ENCODE peak calls at places on chromosomes 4 and X, in eight cellular contexts. S is activated CD4-positive, CD25-positive, alpha-beta regulatory T cell; U is AG10803; T is retina; K is Calu3; C is HFF-Myc; R is activated CD8-positive, alpha-beta memory T cell treated with anti-CD3 and anti-CD28 coated beads, Interleukin-2, amount 10 ng/mL, durations not matched to agents 7 days and 5 days; M is iris pigment epithelial cell. E is an unnamed sample.

GRCh38 chr4:86184216-86184915 is 175.5 kb downstream of the MAPK10 start:
- DNase-seq in M (peak), C (no peak), T (no peak), S (no peak), K (no peak), U (peak), R (no peak), E (no peak)

GRCh38 chr4:4195354-4195753 is 31.4 kb downstream of the OTOP1 start:
- DNase-seq in M (no peak), R (no peak), C (no peak), U (no peak), T (no peak), S (no peak), K (no peak), E (no peak)

GRCh38 chrX:55742649-55743048 is 25.1 kb downstream of the RRAGB start:
- DNase-seq in U (no peak), M (no peak), T (no peak), C (no peak), K (no peak), R (no peak), S (no peak), E (no peak)

GRCh38 chr4:123816462-123816861 is 419.9 kb downstream of the SPRY1 start:
- DNase-seq in T (no peak), U (peak), R (no peak), M (no peak), K (no peak), S (no peak), C (peak), E (no peak)

GRCh38 chrX:118976599-118977340 is 2.4 kb downstream of the LONRF3 start:
- DNase-seq in U (no peak), K (peak), M (no peak), C (no peak), R (peak), T (peak), S (peak), E (no peak)

GRCh38 chrX:129980540-129981206 is 1.8 kb upstream of the BCORL1 start:
- DNase-seq in T (peak), C (no peak), K (peak), M (no peak), R (peak), S (no peak), U (no peak), E (peak)

GRCh38 chr4:126271266-126271665 is 956.5 kb downstream of the FAT4 start:
- DNase-seq in M (peak), U (peak), T (no peak), C (no peak), R (no peak), S (no peak), K (no peak), E (no peak)

GRCh38 chr4:20386906-20387305 is 135.2 kb downstream of the SLIT2 start:
- DNase-seq in U (no peak), S (no peak), R (no peak), K (no peak), C (no peak), M (no peak), T (no peak), E (no peak)

GRCh38 chrX:132842839-132843238 is 115.6 kb downstream of the HS6ST2 start:
- DNase-seq in U (no peak), R (no peak), K (no peak), M (no peak), S (no peak), T (no peak), C (no peak), E (no peak)

GRCh38 chr4:145867416-145867815 is 71.2 kb downstream of the ZNF827 start:
- DNase-seq in R (no peak), S (no peak), U (peak), C (no peak), K (no peak), T (no peak), M (no peak), E (no peak)

GRCh38 chrX:95071621-95072020 is 1397.6 kb downstream of the FAM133A start:
- DNase-seq in C (no peak), T (no peak), K (no peak), S (no peak), M (peak), R (no peak), U (no peak), E (no peak)

GRCh38 chr4:71186566-71187398 is 152.0 kb upstream of the SLC4A4 start:
- DNase-seq in M (peak), U (peak), S (no peak), R (peak), C (no peak), T (peak), K (peak), E (no peak)

GRCh38 chr4:100882661-100883060 is 364.8 kb upstream of the EMCN start:
- DNase-seq in U (no peak), M (no peak), K (no peak), R (no peak), S (no peak), C (no peak), T (no peak), E (no peak)

GRCh38 chrX:120823554-120823953 is 52.1 kb downstream of the CT47B1 start:
- DNase-seq in C (no peak), S (no peak), T (no peak), R (no peak), U (no peak), K (no peak), M (peak), E (no peak)

E was measured in SK-N-DZ.